ENCODE peak calls at places on chromosomes 13 and 19, in six cellular contexts. Q is stomach, Z is AG04450, U is progenitor cell of endocrine pancreas, J is B cell, F is cardiac muscle cell. G is an unnamed sample.

GRCh38 chr13:49026851-49027250 is 51.1 kb downstream of the FNDC3A start:
- DNase-seq in Q (no peak), Z (no peak), U (no peak), J (no peak), F (no peak), G (no peak)

GRCh38 chr13:112849500-112849899 is 119.5 kb upstream of the MCF2L start:
- DNase-seq in Q (no peak), Z (no peak), U (no peak), J (no peak), F (no peak), G (no peak)

GRCh38 chr19:49888478-49888901 is 8.2 kb downstream of the IL4I1 start:
- DNase-seq in Q (no peak), Z (no peak), U (no peak), J (no peak), F (no peak), G (no peak)

GRCh38 chr19:4144666-4145261 is 8.7 kb upstream of the CREB3L3 start:
- DNase-seq in Q (peak; percentile 32), Z (no peak), U (no peak), J (no peak), F (peak; percentile 78), G (peak; percentile 8)

GRCh38 chr13:50128406-50129048 is 113.3 kb downstream of the KCNRG start:
- DNase-seq in Q (no peak), Z (no peak), U (no peak), J (no peak), F (peak; percentile 3), G (no peak)

GRCh38 chr13:43133792-43134191 is 110.4 kb downstream of the DNAJC15 start:
- DNase-seq in Q (no peak), Z (no peak), U (no peak), J (no peak), F (no peak), G (no peak)

GRCh38 chr19:54554896-54555295 is 18.7 kb upstream of the LILRA2 start:
- DNase-seq in Q (no peak), Z (no peak), U (no peak), J (no peak), F (no peak), G (no peak)

GRCh38 chr19:5621945-5622464 is 571 bp downstream of the SAFB2 start:
- DNase-seq in Q (no peak), Z (no peak), U (no peak), J (no peak), F (no peak), G (peak; percentile 24)

GRCh38 chr19:39037194-39037593 is 4.8 kb upstream of the FBXO27 start:
- DNase-seq in Q (no peak), Z (no peak), U (no peak), J (no peak), F (no peak), G (no peak)

DNA sequence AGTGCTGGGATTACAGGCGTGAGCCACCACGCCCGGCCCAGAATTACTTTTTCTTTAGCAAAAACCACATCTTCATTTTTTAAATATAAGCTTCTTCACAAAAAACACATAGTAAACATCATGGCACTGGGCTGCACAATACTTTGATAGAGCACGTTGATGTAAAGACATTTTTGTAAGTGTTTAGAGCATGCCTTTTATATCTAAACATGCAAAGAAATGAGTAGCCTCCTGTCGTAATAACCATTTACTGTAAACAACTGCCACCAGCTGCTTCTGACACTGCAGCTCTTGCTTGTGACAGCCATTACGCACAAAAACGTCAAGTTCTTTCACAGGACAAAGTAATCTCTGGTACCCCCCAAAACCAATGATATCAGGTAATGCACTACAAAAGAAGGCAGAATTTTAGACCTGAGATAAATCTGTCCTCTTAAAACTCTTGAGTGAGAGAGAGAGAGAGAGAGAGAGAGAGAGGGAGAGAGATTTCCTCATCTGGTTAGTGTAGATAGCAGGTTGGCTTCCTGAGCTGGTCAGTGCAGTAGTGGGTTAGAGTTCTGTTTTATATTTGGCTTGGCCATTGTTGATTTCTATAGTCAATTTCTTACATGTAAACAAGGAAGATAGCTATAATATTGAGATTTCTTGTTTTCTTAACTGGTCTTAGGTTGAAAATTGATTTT is 6.7 kb upstream of the ZNF548 start:
- DNase-seq in Q (no peak), Z (no peak), U (no peak), J (no peak), F (no peak), G (no peak)
- TF ChIP-seq CTCF in Q (no peak), Z (no peak), U (no peak), J (no peak), F (no peak), G (no peak)

DNA sequence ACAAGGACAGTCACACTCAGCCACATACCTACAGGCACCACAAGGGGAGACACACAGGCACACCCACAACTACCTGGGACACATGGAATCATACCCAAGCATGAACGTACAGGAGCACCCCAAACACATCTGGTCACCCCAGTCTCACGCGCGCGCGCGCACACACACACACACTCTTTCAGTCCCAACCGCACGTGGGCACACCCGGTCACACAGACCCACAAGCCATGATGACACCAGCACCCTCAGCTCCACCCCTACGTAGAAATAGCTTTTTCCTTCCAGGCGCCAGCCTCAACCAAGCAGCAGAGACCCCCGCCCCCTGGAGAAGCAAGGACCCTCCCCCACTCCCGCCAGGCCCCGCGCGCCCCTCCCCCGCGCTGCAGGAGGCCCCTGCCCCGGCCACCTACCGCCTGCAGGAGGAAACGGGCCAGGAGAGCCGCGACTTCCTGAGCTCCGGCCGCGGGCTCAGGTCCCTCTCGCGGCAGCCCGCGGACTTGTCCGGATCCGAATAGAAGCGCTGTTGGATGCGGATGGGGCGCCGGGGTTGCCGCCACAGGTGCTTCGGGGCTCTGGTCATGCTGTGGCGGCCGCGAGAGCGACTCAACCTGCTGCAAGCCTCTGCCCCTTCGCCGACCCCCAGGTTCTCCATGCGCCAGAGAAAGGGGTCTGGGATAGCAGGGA is 6.4 kb upstream of the PDE4C start:
- DNase-seq in Q (no peak), Z (no peak), U (no peak), J (no peak), F (no peak), G (no peak)
- TF ChIP-seq CTCF in Q (no peak), Z (no peak), U (peak; percentile 43), J (no peak), F (no peak), G (no peak)

GRCh38 chr13:113945857-113946408 is 27.9 kb downstream of the C13orf46 start:
- DNase-seq in Q (no peak), Z (no peak), U (no peak), J (no peak), F (no peak), G (no peak)

GRCh38 chr13:113948034-113948742 is 25.7 kb downstream of the C13orf46 start:
- DNase-seq in Q (no peak), Z (no peak), U (no peak), J (no peak), F (no peak), G (no peak)

GRCh38 chr13:113949546-113949945 is 24.3 kb downstream of the C13orf46 start:
- DNase-seq in Q (no peak), Z (no peak), U (no peak), J (no peak), F (no peak), G (no peak)

GRCh38 chr13:113946409-113947181 is 27.3 kb downstream of the C13orf46 start:
- DNase-seq in Q (no peak), Z (no peak), U (no peak), J (no peak), F (no peak), G (no peak)

DNA sequence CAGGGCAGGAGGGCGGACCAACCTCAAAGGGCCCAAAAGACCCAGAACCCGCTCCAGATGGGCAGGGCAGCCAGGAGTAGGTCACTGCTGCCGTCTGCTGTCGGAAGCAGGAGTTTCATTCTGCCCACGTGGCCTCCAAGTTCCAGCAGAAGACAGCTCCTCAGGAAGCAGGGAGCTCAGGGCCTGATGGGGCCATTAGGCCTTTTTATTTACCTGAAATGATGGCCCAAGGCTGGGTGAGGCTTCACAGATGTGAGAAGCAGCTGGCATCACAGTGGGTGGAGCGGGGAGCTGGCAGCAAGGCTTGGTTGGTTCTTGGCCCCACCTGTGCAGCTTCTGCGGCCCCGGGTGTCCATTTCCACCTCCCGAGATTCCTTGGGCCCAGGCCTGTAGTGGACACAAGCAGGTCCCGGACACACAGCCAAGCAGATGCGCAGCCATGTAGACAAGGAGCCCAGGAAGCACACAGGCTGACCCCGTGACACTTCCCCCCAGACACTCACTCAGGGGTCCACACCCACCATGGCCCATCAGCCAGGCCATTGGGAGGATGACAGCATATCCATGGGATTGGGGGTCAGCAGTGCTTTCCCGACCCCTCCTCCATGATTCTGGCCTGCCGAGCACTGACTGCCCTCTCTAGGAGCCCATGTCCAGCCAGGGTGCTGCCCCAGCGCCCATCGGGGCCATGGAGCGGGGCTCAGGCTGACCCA is 26.4 kb downstream of the C13orf46 start:
- DNase-seq in Q (peak; percentile 66), Z (no peak), U (no peak), J (no peak), F (peak; percentile 70), G (no peak)
- TF ChIP-seq CTCF in Q (no peak), Z (peak; percentile 62), U (peak; percentile 29), J (no peak), F (peak; percentile 65), G (peak; percentile 4)

DNA sequence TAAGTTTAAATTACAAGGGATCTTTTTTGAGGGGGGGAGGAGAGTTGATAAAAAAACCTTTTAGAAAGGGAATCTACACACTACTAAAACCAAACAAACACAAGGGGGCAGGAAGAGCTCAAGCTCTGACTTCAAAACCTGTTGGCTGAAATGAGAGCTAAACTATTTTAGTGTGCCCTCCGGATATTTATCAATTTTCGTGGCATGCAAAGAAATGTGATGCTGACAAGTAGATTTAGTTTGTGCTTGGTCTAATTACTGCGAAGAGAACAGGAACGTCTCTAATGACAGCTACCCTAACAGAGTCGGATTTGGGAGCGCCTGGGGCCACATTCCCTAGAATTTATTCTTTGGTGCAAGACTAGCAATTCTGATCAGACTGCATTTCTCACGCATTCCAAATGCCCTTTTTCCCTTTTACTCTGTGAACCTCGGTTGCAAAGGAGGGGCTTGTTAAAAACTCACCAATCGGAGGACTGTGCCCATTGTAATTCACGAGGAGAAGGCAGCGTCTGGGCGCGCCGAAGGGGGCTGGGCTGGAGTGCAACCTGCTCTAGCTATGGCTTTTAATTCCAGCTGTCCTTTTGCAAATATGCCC is 804 bp upstream of the FREM2 start:
- DNase-seq in Q (no peak), Z (no peak), U (peak; percentile 14), J (no peak), F (peak; percentile 15), G (no peak)
- TF ChIP-seq CTCF in Q (no peak), Z (no peak), U (peak; percentile 43), J (no peak), F (peak; percentile 21), G (peak; percentile 13)

GRCh38 chr19:11141937-11142527 is 13.6 kb downstream of the SPC24 start:
- DNase-seq in Q (no peak), Z (no peak), U (no peak), J (no peak), F (no peak), G (no peak)
- TF ChIP-seq CTCF in Q (no peak), Z (no peak), U (no peak), J (no peak), F (no peak), G (no peak)

GRCh38 chr13:39777527-39778061 is 122.1 kb downstream of the COG6 start:
- DNase-seq in Q (no peak), Z (peak; percentile 55), U (no peak), J (no peak), F (peak; percentile 87), G (no peak)
- TF ChIP-seq CTCF in Q (no peak), Z (peak; percentile 58), U (peak; percentile 18), J (no peak), F (peak; percentile 48), G (peak; percentile 0)